ENCODE peak calls at places on chromosomes 16 and 17, in eight cellular contexts. X is GM23338, O is sigmoid colon, I is hepatocyte, F is Peyer's patch, T is cardiac muscle cell, S is right lobe of liver, W is dorsolateral prefrontal cortex. Q is an unnamed sample.

GRCh38 chr17:55527520-55528118 is 16.4 kb upstream of the SMIM36 start:
- DNase-seq in F (no peak), T (peak; percentile 80), I (peak; percentile 72), S (peak; percentile 51), W (no peak), X (peak; percentile 75), O (no peak), Q (no peak)

GRCh38 chr17:55774834-55775233 is 24.0 kb downstream of the PCTP start:
- DNase-seq in S (no peak), O (no peak), W (no peak), I (no peak), X (no peak), T (no peak), F (no peak), Q (no peak)

GRCh38 chr17:78358538-78359215 is 1.2 kb downstream of the SOCS3 start:
- DNase-seq in S (no peak), X (peak; percentile 67), T (peak; percentile 67), W (no peak), I (no peak), F (peak; percentile 36), O (no peak), Q (no peak)

GRCh38 chr16:17784073-17784472 is 313.3 kb upstream of the XYLT1 start:
- DNase-seq in X (peak; percentile 86), S (no peak), W (no peak), I (peak; percentile 66), T (no peak), O (no peak), F (no peak), Q (no peak)

GRCh38 chr17:2158011-2158410 is 103.1 kb downstream of the HIC1 start:
- DNase-seq in I (peak; percentile 64), F (no peak), W (no peak), T (peak; percentile 98), O (peak; percentile 58), S (no peak), X (no peak), Q (no peak)

GRCh38 chr16:57127836-57128235 is 35.5 kb downstream of the CPNE2 start:
- DNase-seq in F (no peak), T (no peak), O (no peak), I (no peak), W (no peak), X (no peak), S (no peak), Q (no peak)

GRCh38 chr17:76791053-76791980 is 53.4 kb downstream of the MFSD11 start:
- DNase-seq in W (no peak), S (no peak), X (no peak), O (no peak), I (peak; percentile 26), T (peak; percentile 49), F (peak; percentile 29), Q (no peak)

GRCh38 chr16:3954411-3954921 is 74.0 kb upstream of the CREBBP start:
- DNase-seq in X (no peak), F (no peak), W (no peak), O (peak; percentile 59), T (peak; percentile 34), I (peak; percentile 41), S (no peak), Q (peak; percentile 58)

GRCh38 chr16:84917492-84917891 is 93.8 kb downstream of the ZDHHC7 start:
- DNase-seq in F (no peak), I (no peak), O (no peak), W (no peak), X (no peak), T (no peak), S (no peak), Q (no peak)

GRCh38 chr17:81566461-81567126 is 14.4 kb upstream of the FAAP100 start:
- DNase-seq in F (no peak), X (no peak), W (peak; percentile 56), S (peak; percentile 84), I (peak; percentile 83), O (peak; percentile 90), T (peak; percentile 98), Q (no peak)

GRCh38 chr16:87628940-87629339 is 26.6 kb downstream of the JPH3 start:
- DNase-seq in S (no peak), F (peak; percentile 26), X (no peak), I (no peak), O (no peak), T (peak; percentile 3), W (no peak), Q (no peak)

GRCh38 chr17:76556759-76557367 is 17.0 kb downstream of the PRCD start:
- DNase-seq in I (peak; percentile 70), T (peak; percentile 83), O (no peak), X (peak; percentile 55), W (no peak), S (no peak), F (no peak), Q (peak; percentile 83)

GRCh38 chr17:42642377-42642776 is 16.7 kb upstream of the TUBG2 start:
- DNase-seq in I (no peak), F (no peak), O (no peak), W (no peak), X (peak; percentile 53), S (no peak), T (no peak), Q (no peak)

GRCh38 chr16:14193316-14193871 is 122.3 kb downstream of the MRTFB start:
- DNase-seq in F (peak; percentile 51), S (no peak), X (peak; percentile 27), T (no peak), I (no peak), O (no peak), W (no peak), Q (no peak)

DNA sequence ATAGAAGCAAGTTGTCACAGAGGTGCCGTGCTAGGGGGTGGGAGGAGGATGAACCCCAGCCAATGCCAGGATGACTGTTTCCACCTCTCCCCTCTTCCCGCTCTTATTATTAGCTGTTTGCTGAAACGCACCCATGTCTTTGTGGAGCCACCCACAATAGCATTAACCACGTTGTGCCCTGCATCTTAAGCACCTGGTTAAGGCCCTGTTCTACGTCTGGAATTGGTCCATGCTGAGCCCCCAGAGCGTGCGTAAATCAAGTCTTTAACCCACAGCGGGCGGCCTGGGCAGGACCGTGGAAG is 123.7 kb downstream of the MSI2 start:
- DNase-seq in T (no peak), S (no peak), O (no peak), X (no peak), I (no peak), F (no peak), W (no peak), Q (no peak)
- H3K27ac ChIP-seq in T (peak overlapping the region; percentile 95), S (no peak overlapping the region), O (no peak overlapping the region), X (peak overlapping the region; percentile 90), I (peak overlapping the region; percentile 68), F (no peak overlapping the region), W (peak overlapping the region; percentile 75), Q (no peak overlapping the region)

GRCh38 chr16:800834-801488 is 427 bp upstream of the GNG13 start:
- DNase-seq in O (no peak), W (no peak), S (no peak), I (no peak), X (no peak), F (no peak), T (no peak), Q (no peak)

GRCh38 chr16:803751-804075 is 3.2 kb upstream of the GNG13 start:
- DNase-seq in F (no peak), S (no peak), O (no peak), X (no peak), I (no peak), W (no peak), T (no peak), Q (no peak)

GRCh38 chr16:801584-802363 is 1.2 kb upstream of the GNG13 start:
- DNase-seq in I (no peak), T (no peak), O (no peak), F (no peak), W (no peak), S (no peak), X (no peak), Q (no peak)

GRCh38 chr16:802914-803750 is 2.6 kb upstream of the GNG13 start:
- DNase-seq in S (no peak), W (no peak), X (no peak), I (no peak), O (no peak), F (no peak), T (no peak), Q (no peak)

GRCh38 chr16:802461-802860 is 1.9 kb upstream of the GNG13 start:
- DNase-seq in W (no peak), T (no peak), I (no peak), S (no peak), X (no peak), F (no peak), O (no peak), Q (no peak)
- H3K4me3 ChIP-seq in W (no peak overlapping the region), T (no peak overlapping the region), I (no peak overlapping the region), S (no peak overlapping the region), X (no peak overlapping the region), F (no peak overlapping the region), O (no peak overlapping the region), Q (no peak overlapping the region)

DNA sequence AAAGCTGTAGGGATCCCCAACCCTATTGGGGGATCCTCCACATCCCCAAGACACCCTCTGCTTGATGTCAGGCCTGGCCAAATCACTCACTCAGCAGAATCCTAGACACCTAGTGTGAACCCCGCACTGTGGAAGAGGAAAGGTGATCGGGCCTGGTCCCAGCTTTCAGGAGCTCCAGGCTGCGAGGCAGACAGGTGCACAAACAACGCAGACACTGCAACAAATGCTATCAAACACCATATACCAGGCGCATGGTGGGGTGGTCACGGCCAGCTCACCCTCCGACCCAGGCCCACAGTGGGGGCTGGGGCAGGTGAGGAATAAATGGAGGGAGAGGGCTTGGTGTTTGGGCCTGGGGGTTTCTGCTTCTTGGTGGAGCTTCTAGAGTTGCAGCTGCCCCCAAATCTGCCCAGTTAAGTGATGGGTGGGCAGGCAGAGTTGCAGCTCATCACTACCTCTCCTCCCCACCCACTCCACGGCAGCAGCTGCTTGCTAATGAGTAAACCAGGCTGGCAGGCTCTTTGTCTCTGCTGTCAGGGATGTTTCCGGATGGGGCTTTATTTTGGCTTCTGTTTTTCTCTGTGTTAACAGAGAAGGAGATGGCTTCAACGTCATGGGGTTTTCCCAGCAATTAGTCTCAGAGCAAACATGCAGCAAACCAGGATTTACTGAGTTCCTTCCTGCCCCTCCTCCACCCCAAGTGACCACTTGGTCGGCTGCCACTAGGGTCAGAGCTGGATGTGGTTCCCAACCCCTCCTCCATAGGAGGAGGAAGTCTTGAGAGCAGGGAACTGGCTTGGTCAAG is 46.6 kb downstream of the PECAM1 start:
- DNase-seq in S (peak; percentile 77), I (peak; percentile 69), T (peak; percentile 95), F (peak; percentile 19), W (no peak), X (peak; percentile 15), O (peak; percentile 79), Q (peak; percentile 86)
- H3K27ac ChIP-seq in S (peak overlapping the region; percentile 66), I (peak overlapping the region; percentile 37), T (no peak overlapping the region), F (no peak overlapping the region), W (no peak overlapping the region), X (no peak overlapping the region), O (peak overlapping the region; percentile 66), Q (peak overlapping the region; percentile 72)

DNA sequence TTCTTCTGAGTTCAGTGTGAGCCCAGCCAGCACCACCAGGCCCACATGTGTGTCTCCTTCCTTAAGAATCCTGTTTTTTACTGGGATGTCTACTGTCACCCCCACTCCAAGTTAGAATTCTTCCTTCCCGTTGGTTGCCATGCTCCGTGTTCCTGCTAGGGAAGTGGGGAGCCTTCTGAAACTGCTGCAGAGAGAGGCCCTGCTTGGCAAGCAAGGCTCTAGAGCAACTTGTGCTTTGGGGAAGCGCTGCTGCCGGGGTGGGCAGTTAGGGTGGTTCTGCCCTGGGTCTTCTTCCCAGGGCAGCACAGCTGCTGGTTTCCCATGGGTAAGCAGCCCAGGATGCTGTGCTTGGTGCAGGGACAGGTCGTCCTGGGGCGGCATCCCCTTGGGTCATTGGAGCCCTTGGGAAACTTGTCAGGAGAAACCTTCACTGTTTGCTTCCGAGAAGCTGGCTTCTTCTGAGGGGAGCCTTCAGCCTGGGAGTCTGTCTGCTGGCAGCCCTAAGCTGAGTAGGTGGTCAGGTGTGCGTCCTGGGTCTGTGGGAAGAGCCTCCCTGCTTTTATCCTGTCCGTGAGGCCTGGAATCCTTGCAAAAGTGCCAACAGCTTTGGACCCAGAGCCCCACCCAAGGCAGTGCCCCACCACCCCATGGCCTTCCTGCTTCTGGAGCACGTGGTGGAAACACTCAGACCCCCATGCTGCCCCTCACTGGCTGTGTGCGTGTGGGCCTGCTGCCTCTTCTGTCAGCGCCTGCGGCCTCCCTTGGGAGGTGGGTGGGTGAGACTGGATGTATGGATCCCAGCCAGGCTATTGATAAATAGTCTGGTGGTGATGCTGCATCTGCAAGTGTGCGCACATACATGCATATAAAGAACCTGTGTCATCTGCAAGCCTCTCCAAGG is 71.8 kb downstream of the PLD6 start:
- DNase-seq in X (no peak), F (no peak), W (no peak), S (no peak), T (no peak), O (no peak), I (no peak), Q (no peak)
- H3K4me3 ChIP-seq in X (no peak overlapping the region), F (no peak overlapping the region), W (no peak overlapping the region), S (no peak overlapping the region), T (no peak overlapping the region), O (no peak overlapping the region), I (no peak overlapping the region), Q (no peak overlapping the region)

Q was measured in upper lobe of right lung.